ENCODE peak calls at places on chromosome 10, in seven cellular contexts. T, R, D, F, P, Q and W are unnamed samples.
A peak's percentile ranks its signal among the peaks of the same experiment; 100 is the strongest.

GRCh38 chr10:121886997-121887622 is 40.7 kb downstream of the ATE1 start:
- DNase-seq in T (peak; percentile 69), Q (peak; percentile 68), R (peak; percentile 29), F (peak; percentile 36), P (peak; percentile 47), D (peak; percentile 73), W (peak; percentile 61)

GRCh38 chr10:15333909-15334649 is 37.0 kb downstream of the FAM171A1 start:
- DNase-seq in D (no peak), Q (no peak), F (no peak), P (no peak), R (no peak), T (peak; percentile 89), W (no peak)

GRCh38 chr10:103870503-103870902 is 15.1 kb upstream of the SH3PXD2A start:
- DNase-seq in F (no peak), P (no peak), T (no peak), Q (peak; percentile 61), D (no peak), R (no peak), W (no peak)

GRCh38 chr10:22611425-22612111 is 102.8 kb downstream of the PIP4K2A start:
- DNase-seq in F (no peak), T (no peak), D (no peak), Q (no peak), P (no peak), R (peak; percentile 86), W (peak; percentile 96)

GRCh38 chr10:57786850-57787750 is 480.6 kb downstream of the IPMK start:
- DNase-seq in D (no peak), P (no peak), F (no peak), T (no peak), R (no peak), Q (no peak), W (no peak)

GRCh38 chr10:122073508-122073907 is 84.5 kb downstream of the TACC2 start:
- DNase-seq in T (no peak), D (no peak), F (no peak), R (no peak), Q (no peak), P (no peak), W (no peak)

GRCh38 chr10:19904202-19904661 is 88.0 kb downstream of the PLXDC2 start:
- DNase-seq in Q (no peak), R (no peak), F (no peak), T (no peak), D (no peak), P (no peak), W (no peak)

GRCh38 chr10:87817291-87817872 is 644 bp downstream of the ATAD1 start:
- DNase-seq in T (peak; percentile 7), D (no peak), P (no peak), F (no peak), Q (no peak), R (no peak), W (no peak)

GRCh38 chr10:71880425-71881306 is 29.6 kb upstream of the PSAP start:
- DNase-seq in T (no peak), F (peak; percentile 57), D (no peak), Q (no peak), R (no peak), P (peak; percentile 48), W (no peak)

GRCh38 chr10:14688606-14689005 is 86.1 kb downstream of the FAM107B start:
- DNase-seq in F (no peak), T (peak; percentile 73), Q (peak; percentile 69), P (no peak), R (no peak), D (no peak), W (peak; percentile 5)

GRCh38 chr10:7862121-7862514 is 43.8 kb downstream of the TAF3 start:
- DNase-seq in R (no peak), Q (no peak), F (no peak), P (no peak), D (no peak), T (no peak), W (no peak)

GRCh38 chr10:13769926-13770325 is 183.2 kb downstream of the PRPF18 start:
- DNase-seq in T (peak; percentile 87), R (no peak), F (peak; percentile 80), P (no peak), D (no peak), Q (no peak), W (no peak)

GRCh38 chr10:132133005-132133404 is 53.7 kb upstream of the DPYSL4 start:
- DNase-seq in F (no peak), D (no peak), R (no peak), P (no peak), T (no peak), Q (no peak), W (no peak)

GRCh38 chr10:89421018-89421476 is 6.7 kb downstream of the IFIT5 start:
- DNase-seq in T (no peak), D (no peak), P (no peak), R (no peak), F (no peak), Q (no peak), W (no peak)

GRCh38 chr10:121698902-121699301 is 100.7 kb upstream of the FGFR2 start:
- DNase-seq in D (no peak), T (no peak), P (no peak), R (no peak), Q (no peak), F (no peak), W (no peak)

GRCh38 chr10:133385214-133385613 is 6.2 kb downstream of the PAOX start:
- DNase-seq in T (no peak), R (no peak), F (no peak), D (no peak), Q (no peak), P (no peak), W (no peak)

GRCh38 chr10:30974773-30975386 is 56.8 kb downstream of the ZNF438 start:
- DNase-seq in F (no peak), T (peak; percentile 13), P (no peak), R (no peak), Q (no peak), D (no peak), W (no peak)

GRCh38 chr10:30973737-30974136 is 57.9 kb downstream of the ZNF438 start:
- DNase-seq in F (no peak), R (no peak), Q (no peak), T (peak; percentile 5), D (no peak), P (no peak), W (no peak)

GRCh38 chr10:30977385-30977784 is 54.3 kb downstream of the ZNF438 start:
- DNase-seq in D (no peak), F (no peak), T (peak; percentile 9), Q (no peak), R (no peak), P (no peak), W (no peak)

GRCh38 chr10:30970760-30971460 is 60.8 kb downstream of the ZNF438 start:
- DNase-seq in Q (no peak), P (no peak), F (peak; percentile 41), R (no peak), D (no peak), T (no peak), W (no peak)

GRCh38 chr10:30974355-30974754 is 57.3 kb downstream of the ZNF438 start:
- DNase-seq in D (no peak), F (no peak), R (no peak), Q (no peak), T (peak; percentile 6), P (no peak), W (no peak)
- H3K4me3 ChIP-seq in D (no peak overlapping the region), F (no peak overlapping the region), R (no peak overlapping the region), Q (no peak overlapping the region), T (no peak overlapping the region), P (no peak overlapping the region), W (no peak overlapping the region)

GRCh38 chr10:69415951-69416350 is 767 bp downstream of the TACR2 start:
- DNase-seq in T (no peak), R (no peak), Q (no peak), P (no peak), F (no peak), D (no peak), W (no peak)

GRCh38 chr10:69419096-69419760 is 2.5 kb upstream of the TACR2 start:
- DNase-seq in D (no peak), F (no peak), Q (no peak), P (no peak), R (no peak), T (no peak), W (no peak)

GRCh38 chr10:69416695-69417094 is at the start of gene TACR2:
- DNase-seq in R (no peak), Q (no peak), T (no peak), P (no peak), F (no peak), D (no peak), W (no peak)

GRCh38 chr10:69418052-69418752 is 1.5 kb upstream of the TACR2 start:
- DNase-seq in D (no peak), P (no peak), F (no peak), R (no peak), Q (no peak), T (no peak), W (no peak)

GRCh38 chr10:69417542-69417941 is 824 bp upstream of the TACR2 start:
- DNase-seq in R (no peak), T (no peak), P (no peak), D (no peak), Q (no peak), F (no peak), W (no peak)
- H3K4me3 ChIP-seq in R (no peak overlapping the region), T (no peak overlapping the region), P (no peak overlapping the region), D (no peak overlapping the region), Q (no peak overlapping the region), F (no peak overlapping the region), W (no peak overlapping the region)

DNA sequence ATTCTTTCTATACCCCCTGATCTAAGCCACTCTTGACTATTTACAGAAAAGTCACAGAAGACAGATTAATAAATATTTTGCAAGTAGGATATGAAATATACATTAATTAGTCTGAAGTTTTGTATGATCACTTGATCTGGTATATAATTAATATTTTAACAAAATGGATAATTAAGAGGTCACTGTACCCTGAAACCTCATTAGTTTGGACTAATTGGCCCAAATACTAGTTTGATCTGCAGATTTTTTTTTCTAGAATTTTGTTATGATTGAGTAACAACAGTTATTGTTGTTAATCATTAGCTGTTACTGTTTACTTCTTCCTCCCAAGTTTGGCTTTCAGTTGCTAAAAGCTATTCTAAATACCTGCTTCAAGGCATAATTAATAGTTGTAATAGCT is 2.7 kb downstream of the NHLRC2 start:
- DNase-seq in R (no peak), P (no peak), T (no peak), F (no peak), Q (no peak), D (no peak), W (no peak)
- H3K4me3 ChIP-seq in R (no peak overlapping the region), P (no peak overlapping the region), T (no peak overlapping the region), F (no peak overlapping the region), Q (peak overlapping the region; percentile 76), D (no peak overlapping the region), W (no peak overlapping the region)

DNA sequence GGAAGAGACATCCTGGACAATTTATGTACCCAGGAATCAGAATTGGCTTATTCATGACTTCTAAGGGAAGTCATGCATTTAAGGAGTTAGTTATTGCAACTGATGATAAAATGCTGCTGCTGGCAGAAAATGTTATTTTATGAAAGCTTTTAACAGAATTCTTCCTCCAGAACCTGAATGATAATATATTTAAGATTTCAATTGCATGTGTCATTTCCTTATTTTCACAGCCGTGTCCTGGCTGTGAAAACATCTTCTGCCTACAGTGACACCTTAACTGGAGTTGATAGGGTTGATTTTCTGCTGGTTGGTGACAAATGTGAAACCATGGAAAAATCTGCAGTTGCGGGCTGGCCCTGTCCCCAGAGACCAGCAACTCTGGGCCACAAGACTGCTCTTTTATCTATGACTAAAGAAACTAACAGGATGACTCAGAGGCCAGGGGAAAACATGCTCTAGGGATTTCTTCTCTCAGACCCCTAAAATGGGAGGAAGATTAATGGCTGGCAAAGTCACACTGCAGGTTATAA is 12.3 kb upstream of the TRUB1 start:
- DNase-seq in T (peak; percentile 24), D (no peak), Q (peak; percentile 88), P (peak; percentile 81), F (no peak), R (no peak), W (no peak)
- H3K4me3 ChIP-seq in T (no peak overlapping the region), D (no peak overlapping the region), Q (no peak overlapping the region), P (no peak overlapping the region), F (no peak overlapping the region), R (no peak overlapping the region), W (no peak overlapping the region)